ENCODE peak calls at places on chromosomes 6 and 20, in eight cellular contexts. T is astrocyte of the spinal cord; B is mesothelial cell of epicardium; N is activated T-cell treated with anti-CD3 and anti-CD28 coated beads for 1 hour; C is CD8-positive, alpha-beta T cell; I is T-cell; Q is HEK293T; S is mucosa of descending colon. J is an unnamed sample.

GRCh38 chr20:57619053-57619831 is 984 bp downstream of the ZBP1 start:
- DNase-seq in B (no peak), N (peak; percentile 38), I (peak; percentile 57), C (peak; percentile 80), S (peak; percentile 91), Q (no peak), T (no peak), J (no peak)

GRCh38 chr6:134003542-134003951 is 48.9 kb downstream of the SLC2A12 start:
- DNase-seq in N (no peak), C (no peak), I (no peak), B (no peak), Q (no peak), T (peak; percentile 72), S (no peak), J (peak; percentile 2)

GRCh38 chr6:31397901-31398300 is 5.5 kb upstream of the MICA start:
- DNase-seq in Q (no peak), I (no peak), T (no peak), S (no peak), C (peak; percentile 41), B (no peak), N (no peak), J (no peak)

GRCh38 chr6:41732149-41732548 is 3.3 kb downstream of the TFEB start:
- DNase-seq in Q (no peak), N (no peak), I (no peak), S (no peak), C (no peak), T (no peak), B (no peak), J (no peak)

GRCh38 chr6:44854712-44855111 is 467.2 kb downstream of the CDC5L start:
- DNase-seq in N (no peak), T (no peak), C (no peak), I (no peak), S (no peak), Q (no peak), B (no peak), J (no peak)

GRCh38 chr6:43269273-43270007 is 26.2 kb downstream of the TTBK1 start:
- DNase-seq in Q (peak; percentile 30), S (peak; percentile 77), T (no peak), I (peak; percentile 11), B (no peak), N (peak; percentile 30), C (peak; percentile 61), J (no peak)

GRCh38 chr6:218153-219018 is 73.9 kb upstream of the DUSP22 start:
- DNase-seq in Q (no peak), N (no peak), B (no peak), C (no peak), I (no peak), T (no peak), S (no peak), J (no peak)

GRCh38 chr6:103327079-103327478 is 1532.6 kb downstream of the HACE1 start:
- DNase-seq in N (no peak), C (no peak), Q (no peak), S (no peak), I (no peak), B (no peak), T (no peak), J (no peak)

GRCh38 chr6:125549202-125549884 is 200.1 kb upstream of the HEY2 start:
- DNase-seq in B (no peak), T (no peak), C (no peak), S (no peak), N (no peak), I (no peak), Q (no peak), J (peak; percentile 11)

GRCh38 chr20:57650756-57651483 is 30.7 kb upstream of the ZBP1 start:
- DNase-seq in S (no peak), I (no peak), C (peak; percentile 43), Q (no peak), B (no peak), T (no peak), N (no peak), J (no peak)

GRCh38 chr6:153074761-153075160 is 56.3 kb downstream of the RGS17 start:
- DNase-seq in T (no peak), C (no peak), Q (no peak), B (no peak), N (no peak), S (no peak), I (no peak), J (no peak)

GRCh38 chr6:79586548-79586947 is 44.6 kb upstream of the SH3BGRL2 start:
- DNase-seq in N (no peak), T (peak; percentile 39), C (no peak), I (no peak), B (no peak), Q (peak; percentile 50), S (no peak), J (peak; percentile 19)

GRCh38 chr20:57399587-57400261 is 8.5 kb downstream of the RBM38 start:
- DNase-seq in T (no peak), C (no peak), N (no peak), S (peak; percentile 72), B (no peak), Q (no peak), I (no peak), J (no peak)

GRCh38 chr6:111759836-111760785 is 113.1 kb downstream of the FYN start:
- DNase-seq in C (no peak), N (no peak), B (no peak), T (peak; percentile 84), I (peak; percentile 38), S (no peak), Q (no peak), J (no peak)

GRCh38 chr20:63429992-63430391 is 42.5 kb downstream of the KCNQ2 start:
- DNase-seq in N (no peak), B (no peak), S (no peak), T (no peak), I (no peak), C (no peak), Q (no peak), J (no peak)

GRCh38 chr6:25866011-25866410 is 8.0 kb downstream of the SLC17A3 start:
- DNase-seq in Q (no peak), N (no peak), C (peak; percentile 53), I (peak; percentile 13), S (no peak), B (no peak), T (no peak), J (no peak)

GRCh38 chr6:41976794-41977484 is 35.3 kb upstream of the CCND3 start:
- DNase-seq in S (no peak), B (no peak), I (no peak), C (no peak), Q (no peak), T (peak; percentile 63), N (no peak), J (no peak)

GRCh38 chr6:166904101-166904746 is 52.1 kb downstream of the RNASET2 start:
- DNase-seq in B (no peak), S (no peak), N (no peak), T (peak; percentile 17), C (no peak), I (no peak), Q (peak; percentile 8), J (no peak)

GRCh38 chr6:152089992-152090391 is 282.5 kb downstream of the ESR1 start:
- DNase-seq in C (no peak), Q (no peak), N (no peak), T (peak; percentile 56), B (no peak), I (no peak), S (no peak), J (no peak)

GRCh38 chr20:59159091-59159821 is 4.4 kb upstream of the ZNF831 start:
- DNase-seq in Q (no peak), C (peak; percentile 81), I (peak; percentile 83), T (no peak), N (peak; percentile 49), B (no peak), S (peak; percentile 65), J (no peak)

GRCh38 chr6:11714116-11714797 is 64.3 kb downstream of the ADTRP start:
- DNase-seq in N (no peak), T (no peak), I (no peak), B (no peak), S (no peak), C (peak; percentile 62), Q (no peak), J (no peak)

GRCh38 chr6:33201147-33201545 is 479 bp downstream of the SLC39A7 start:
- DNase-seq in S (peak; percentile 65), T (no peak), C (no peak), N (no peak), B (no peak), Q (no peak), I (no peak), J (no peak)

GRCh38 chr6:39568896-39569295 is 156.3 kb downstream of the KIF6 start:
- DNase-seq in Q (no peak), I (no peak), N (no peak), C (no peak), S (no peak), B (no peak), T (peak; percentile 70), J (no peak)